ENCODE peak calls at places on chromosomes 2 and 18, in seven cellular contexts. U is left cardiac atrium; M is heart right ventricle; W is M059J; I is effector memory CD8-positive, alpha-beta T cell; K is activated CD8-positive, alpha-beta T cell treated with anti-CD3 and anti-CD28 coated beads for 36 hours; Z is thoracic aorta. T is an unnamed sample.

GRCh38 chr2:101961287-101962242 is 30.2 kb upstream of the IL1R2 start:
- DNase-seq in U (peak; percentile 83), M (peak; percentile 78), W (peak; percentile 18), I (no peak), K (no peak), Z (peak; percentile 62), T (peak; percentile 88)

GRCh38 chr2:53880756-53881155 is 21.0 kb upstream of the GPR75 start:
- DNase-seq in U (no peak), M (no peak), W (peak; percentile 68), I (no peak), K (no peak), Z (no peak), T (no peak)

GRCh38 chr18:79804130-79804772 is 6.5 kb downstream of the KCNG2 start:
- DNase-seq in U (no peak), M (no peak), W (no peak), I (no peak), K (no peak), Z (no peak), T (no peak)

GRCh38 chr18:44180683-44181082 is 500.0 kb upstream of the SETBP1 start:
- DNase-seq in U (no peak), M (no peak), W (no peak), I (no peak), K (no peak), Z (no peak), T (no peak)

GRCh38 chr2:68487773-68488355 is 20.5 kb downstream of the APLF start:
- DNase-seq in U (no peak), M (no peak), W (peak; percentile 35), I (no peak), K (no peak), Z (no peak), T (no peak)

GRCh38 chr2:239264838-239265651 is 135.8 kb downstream of the HDAC4 start:
- DNase-seq in U (no peak), M (no peak), W (peak; percentile 68), I (peak; percentile 58), K (peak; percentile 79), Z (no peak), T (no peak)

GRCh38 chr2:207472343-207473202 is 57.2 kb upstream of the CREB1 start:
- DNase-seq in U (no peak), M (no peak), W (no peak), I (no peak), K (no peak), Z (no peak), T (no peak)

GRCh38 chr2:98388601-98389247 is 42.5 kb downstream of the CNGA3 start:
- DNase-seq in U (no peak), M (no peak), W (no peak), I (no peak), K (no peak), Z (no peak), T (no peak)

GRCh38 chr2:168848220-168848619 is 42.0 kb downstream of the SPC25 start:
- DNase-seq in U (no peak), M (no peak), W (no peak), I (no peak), K (no peak), Z (no peak), T (no peak)

GRCh38 chr2:102771114-102771513 is 9.3 kb downstream of the TMEM182 start:
- DNase-seq in U (no peak), M (no peak), W (no peak), I (no peak), K (no peak), Z (no peak), T (no peak)

GRCh38 chr2:126571403-126571802 is 84.6 kb upstream of the GYPC start:
- DNase-seq in U (no peak), M (no peak), W (no peak), I (no peak), K (no peak), Z (no peak), T (no peak)

GRCh38 chr2:85996591-85996990 is 107.8 kb upstream of the ST3GAL5 start:
- DNase-seq in U (peak; percentile 37), M (no peak), W (peak; percentile 15), I (no peak), K (no peak), Z (no peak), T (no peak)

GRCh38 chr2:241932895-241933174 is 63.3 kb downstream of the RTP5 start:
- DNase-seq in U (no peak), M (no peak), W (peak; percentile 15), I (no peak), K (no peak), Z (no peak), T (peak; percentile 72)

GRCh38 chr2:33015421-33016142 is 68.8 kb downstream of the LTBP1 start:
- DNase-seq in U (no peak), M (no peak), W (peak; percentile 71), I (no peak), K (no peak), Z (no peak), T (no peak)

GRCh38 chr18:13516855-13517254 is 209.5 kb downstream of the FAM210A start:
- DNase-seq in U (no peak), M (no peak), W (no peak), I (no peak), K (no peak), Z (no peak), T (no peak)

GRCh38 chr2:186498834-186499233 is 12.8 kb downstream of the ZC3H15 start:
- DNase-seq in U (no peak), M (no peak), W (no peak), I (no peak), K (no peak), Z (no peak), T (no peak)

GRCh38 chr2:240815761-240816583 is 4.0 kb downstream of the KIF1A start:
- DNase-seq in U (no peak), M (no peak), W (no peak), I (no peak), K (no peak), Z (no peak), T (no peak)

GRCh38 chr2:8370258-8370802 is 311.5 kb upstream of the ID2 start:
- DNase-seq in U (no peak), M (no peak), W (no peak), I (no peak), K (no peak), Z (no peak), T (no peak)

GRCh38 chr2:206452242-206452641 is 8.9 kb downstream of the ADAM23 start:
- DNase-seq in U (no peak), M (no peak), W (no peak), I (no peak), K (no peak), Z (no peak), T (no peak)

GRCh38 chr2:1744446-1745170 is at the start of gene PXDN:
- DNase-seq in U (peak; percentile 73), M (peak; percentile 74), W (peak; percentile 36), I (no peak), K (no peak), Z (no peak), T (peak; percentile 70)

GRCh38 chr2:100012575-100012974 is 129.8 kb downstream of the AFF3 start:
- DNase-seq in U (no peak), M (no peak), W (no peak), I (no peak), K (no peak), Z (no peak), T (no peak)